ENCODE peak calls at places on chromosomes 11 and 22, in eight cellular contexts. N is immature natural killer cell; M is RKO; H is activated CD8-positive, alpha-beta memory T cell treated with anti-CD3 and anti-CD28 coated beads, Interleukin-2, amount 50 U/mL, for 48 hours; L is dorsolateral prefrontal cortex; Y is stromal cell of bone marrow; F is psoas muscle; U is H54. S is an unnamed sample.

GRCh38 chr11:27218498-27219038 is 144.4 kb downstream of the CCDC34 start:
- DNase-seq in M (peak), H (no peak), F (no peak), Y (peak), L (no peak), U (peak), N (no peak), S (no peak)

GRCh38 chr11:110971110-110971509 is 258.9 kb upstream of the ARHGAP20 start:
- DNase-seq in U (no peak), N (no peak), M (no peak), H (no peak), Y (peak), L (no peak), F (no peak), S (no peak)

GRCh38 chr11:110479445-110480101 is 49.8 kb downstream of the FDX1 start:
- DNase-seq in L (no peak), M (no peak), U (no peak), H (no peak), N (no peak), Y (no peak), F (no peak), S (no peak)

GRCh38 chr11:475941-476340 is 25.9 kb downstream of the PTDSS2 start:
- DNase-seq in H (no peak), U (no peak), N (no peak), M (no peak), Y (no peak), L (no peak), F (no peak), S (no peak)

GRCh38 chr11:77183421-77183984 is 55.5 kb downstream of the MYO7A start:
- DNase-seq in F (no peak), M (no peak), N (no peak), H (no peak), L (no peak), Y (no peak), U (no peak), S (no peak)

GRCh38 chr11:91795139-91795887 is 429.3 kb upstream of the FAT3 start:
- DNase-seq in H (no peak), U (no peak), L (no peak), N (no peak), M (no peak), Y (peak), F (no peak), S (no peak)

GRCh38 chr11:99505831-99506230 is 485.1 kb downstream of the CNTN5 start:
- DNase-seq in F (no peak), U (no peak), Y (no peak), M (no peak), L (no peak), H (no peak), N (no peak), S (no peak)

GRCh38 chr22:36860821-36861659 is at the start of gene NCF4:
- DNase-seq in F (peak), Y (no peak), N (no peak), U (no peak), H (peak), M (no peak), L (peak), S (peak)

GRCh38 chr11:100208207-100208606 is 478.9 kb upstream of the ARHGAP42 start:
- DNase-seq in L (no peak), F (no peak), N (no peak), Y (no peak), H (no peak), U (no peak), M (no peak), S (no peak)

GRCh38 chr11:76369406-76369805 is 11.5 kb downstream of the THAP12 start:
- DNase-seq in U (no peak), F (no peak), M (no peak), H (no peak), L (no peak), Y (no peak), N (no peak), S (no peak)

GRCh38 chr11:100942016-100942415 is 187.6 kb downstream of the PGR start:
- DNase-seq in M (no peak), Y (no peak), U (no peak), F (no peak), N (no peak), H (no peak), L (no peak), S (no peak)

GRCh38 chr22:45995405-45996101 is 18.6 kb upstream of the WNT7B start:
- DNase-seq in U (no peak), H (no peak), Y (no peak), N (no peak), F (peak), L (no peak), M (no peak), S (no peak)

GRCh38 chr11:116219171-116219635 is 553.6 kb downstream of the BUD13 start:
- DNase-seq in L (no peak), U (no peak), Y (no peak), F (no peak), M (no peak), H (no peak), N (no peak), S (no peak)

GRCh38 chr22:29813563-29813962 is 24.5 kb downstream of the ASCC2 start:
- DNase-seq in M (peak), H (no peak), F (no peak), U (peak), Y (no peak), N (no peak), L (no peak), S (no peak)

GRCh38 chr11:69213315-69213714 is 57.6 kb downstream of the SMIM38 start:
- DNase-seq in N (no peak), L (no peak), U (no peak), Y (no peak), F (no peak), H (no peak), M (no peak), S (peak)

GRCh38 chr11:65559951-65560537 is 1.9 kb upstream of the LTBP3 start:
- DNase-seq in L (no peak), U (peak), F (no peak), M (peak), N (no peak), H (no peak), Y (no peak), S (no peak)

GRCh38 chr11:75242722-75243600 is 2.4 kb downstream of the TPBGL start:
- DNase-seq in L (peak), U (no peak), H (peak), F (no peak), M (no peak), N (no peak), Y (no peak), S (no peak)

GRCh38 chr11:17399236-17399635 is 10.8 kb upstream of the KCNJ11 start:
- DNase-seq in M (no peak), H (no peak), L (no peak), U (no peak), F (no peak), N (no peak), Y (no peak), S (no peak)

GRCh38 chr11:46381836-46382643 is 571 bp downstream of the MDK start:
- DNase-seq in U (no peak), L (no peak), H (peak), M (peak), F (peak), N (no peak), Y (no peak), S (no peak)

GRCh38 chr11:42576318-42576717 is 735.5 kb upstream of the API5 start:
- DNase-seq in Y (no peak), F (no peak), L (no peak), U (no peak), H (no peak), M (no peak), N (no peak), S (no peak)

GRCh38 chr11:27471588-27472397 is 797 bp downstream of the LGR4 start:
- DNase-seq in U (no peak), F (peak), N (peak), M (peak), Y (no peak), H (no peak), L (no peak), S (peak)

GRCh38 chr11:37511425-37511933 is 913.4 kb upstream of the RAG2 start:
- DNase-seq in U (no peak), L (no peak), M (no peak), N (no peak), Y (no peak), F (no peak), H (no peak), S (no peak)

GRCh38 chr11:128039140-128040021 is 548.0 kb downstream of the ETS1 start:
- DNase-seq in H (peak), M (no peak), L (no peak), Y (peak), U (peak), N (peak), F (peak), S (peak)

GRCh38 chr22:36330655-36331305 is 57.0 kb downstream of the MYH9 start:
- DNase-seq in N (no peak), Y (no peak), M (no peak), H (no peak), F (peak), L (no peak), U (no peak), S (no peak)

GRCh38 chr11:114060402-114061052 is 1.0 kb downstream of the ZBTB16 start:
- DNase-seq in L (no peak), U (no peak), F (peak), H (peak), N (no peak), Y (no peak), M (no peak), S (no peak)

GRCh38 chr11:945986-946385 is 20.3 kb downstream of the AP2A2 start:
- DNase-seq in M (no peak), H (no peak), F (no peak), N (no peak), U (no peak), L (no peak), Y (no peak), S (no peak)

GRCh38 chr11:27612932-27613669 is 87.2 kb downstream of the BDNF start:
- DNase-seq in N (no peak), H (no peak), M (no peak), Y (no peak), F (no peak), U (no peak), L (no peak), S (no peak)

GRCh38 chr11:67277231-67277961 is 11.1 kb downstream of the GRK2 start:
- DNase-seq in M (no peak), Y (peak), N (peak), F (peak), H (peak), U (peak), L (no peak), S (peak)

GRCh38 chr11:14768789-14769188 is 123.2 kb downstream of the CYP2R1 start:
- DNase-seq in U (no peak), Y (no peak), L (no peak), M (no peak), F (no peak), H (no peak), N (no peak), S (no peak)

S was measured in ureter.